ENCODE peak calls at places on chromosomes 6 and 20, in nine cellular contexts. P is cardiac muscle cell; R is glutamatergic neuron; J is fibroblast of mammary gland; W is astrocyte; N is CD8-positive, alpha-beta T cell; F is AG10803; X is fibroblast of lung; I is cardiac fibroblast. D is an unnamed sample.

GRCh38 chr6:118324081-118324480 is 224.0 kb upstream of the PLN start:
- DNase-seq in X (no peak), R (no peak), J (no peak), I (no peak), P (peak), N (no peak), F (no peak), W (no peak), D (no peak)

GRCh38 chr6:131173680-131174079 is 38.4 kb downstream of the AKAP7 start:
- DNase-seq in X (no peak), W (peak), N (no peak), R (no peak), P (no peak), F (peak), J (no peak), I (peak), D (no peak)

GRCh38 chr20:63441136-63441776 is 31.2 kb downstream of the KCNQ2 start:
- DNase-seq in N (peak), J (no peak), X (no peak), P (no peak), I (no peak), R (no peak), F (no peak), W (no peak), D (no peak)

GRCh38 chr6:13101985-13102384 is 226.4 kb downstream of the TBC1D7 start:
- DNase-seq in N (no peak), F (no peak), W (no peak), I (no peak), R (no peak), J (no peak), X (no peak), P (no peak), D (no peak)

GRCh38 chr6:45031601-45032000 is 296.5 kb upstream of the RUNX2 start:
- DNase-seq in P (no peak), W (no peak), R (no peak), J (peak), N (no peak), I (no peak), X (no peak), F (no peak), D (no peak)

GRCh38 chr20:39822667-39823066 is 860.5 kb downstream of the DHX35 start:
- DNase-seq in N (no peak), P (no peak), J (peak), F (peak), W (peak), X (peak), I (peak), R (no peak), D (no peak)

GRCh38 chr20:49501917-49502316 is 19.4 kb upstream of the KCNB1 start:
- DNase-seq in P (no peak), W (peak), J (peak), R (no peak), F (peak), N (no peak), I (peak), X (peak), D (no peak)

GRCh38 chr6:41036601-41037000 is 2.4 kb downstream of the UNC5CL start:
- DNase-seq in R (no peak), F (no peak), N (no peak), P (no peak), I (no peak), W (no peak), J (no peak), X (no peak), D (no peak)

GRCh38 chr6:3527797-3528067 is 70.9 kb upstream of the SLC22A23 start:
- DNase-seq in J (no peak), F (no peak), N (no peak), P (no peak), R (no peak), I (no peak), W (no peak), X (no peak), D (no peak)

GRCh38 chr6:139373928-139374356 is 506 bp downstream of the CITED2 start:
- DNase-seq in F (no peak), X (no peak), J (no peak), P (no peak), N (no peak), R (no peak), W (no peak), I (no peak), D (no peak)

GRCh38 chr6:37057128-37057471 is 51.6 kb downstream of the FGD2 start:
- DNase-seq in X (no peak), N (no peak), P (no peak), R (no peak), I (no peak), W (no peak), J (no peak), F (no peak), D (no peak)

GRCh38 chr6:142531727-142532126 is 229.9 kb downstream of the ADGRG6 start:
- DNase-seq in N (no peak), W (peak), P (no peak), R (no peak), F (no peak), I (no peak), X (no peak), J (no peak), D (no peak)

GRCh38 chr20:38338849-38339520 is 7.3 kb upstream of the LBP start:
- DNase-seq in P (peak), W (no peak), F (no peak), J (peak), X (peak), R (no peak), I (peak), N (no peak), D (peak)

GRCh38 chr6:104064876-104065275 is 794.8 kb downstream of the HACE1 start:
- DNase-seq in W (no peak), R (no peak), F (no peak), N (no peak), J (no peak), P (no peak), I (no peak), X (no peak), D (no peak)

GRCh38 chr6:5125152-5126006 is 40.2 kb downstream of the PPP1R3G start:
- DNase-seq in F (peak), R (no peak), X (peak), N (no peak), I (peak), P (no peak), J (peak), W (peak), D (no peak)

GRCh38 chr20:21259346-21259745 is 43.8 kb upstream of the XRN2 start:
- DNase-seq in R (no peak), J (no peak), W (no peak), I (no peak), X (no peak), F (no peak), P (no peak), N (no peak), D (no peak)

GRCh38 chr6:24251339-24251738 is 106.5 kb downstream of the DCDC2 start:
- DNase-seq in J (no peak), W (no peak), X (no peak), F (no peak), N (no peak), I (no peak), R (no peak), P (no peak), D (no peak)

GRCh38 chr20:10739575-10739974 is 65.8 kb upstream of the JAG1 start:
- DNase-seq in I (peak), N (no peak), P (no peak), F (peak), X (peak), W (no peak), J (no peak), R (no peak), D (no peak)

GRCh38 chr20:7702141-7702540 is 238.1 kb downstream of the HAO1 start:
- DNase-seq in R (no peak), F (no peak), X (peak), N (no peak), W (no peak), J (no peak), P (no peak), I (peak), D (no peak)

GRCh38 chr20:39117486-39117885 is 155.3 kb downstream of the DHX35 start:
- DNase-seq in N (no peak), J (peak), W (peak), R (no peak), X (peak), P (no peak), F (peak), I (peak), D (no peak)

GRCh38 chr20:17498641-17499040 is 32.5 kb downstream of the BFSP1 start:
- DNase-seq in X (no peak), F (no peak), P (no peak), W (no peak), R (no peak), I (no peak), N (no peak), J (no peak), D (no peak)

GRCh38 chr6:36340671-36341454 is 4.2 kb upstream of the BNIP5 start:
- DNase-seq in N (peak), J (peak), I (peak), X (peak), F (peak), W (no peak), P (peak), R (peak), D (peak)

GRCh38 chr6:136429264-136429663 is 121.0 kb downstream of the MAP7 start:
- DNase-seq in R (no peak), P (no peak), F (no peak), J (no peak), N (no peak), W (no peak), X (no peak), I (no peak), D (no peak)

GRCh38 chr20:63734111-63734945 is 2.1 kb upstream of the LIME1 start:
- DNase-seq in I (no peak), J (no peak), W (no peak), P (no peak), N (no peak), R (no peak), X (no peak), F (no peak), D (no peak)

GRCh38 chr6:75334266-75335040 is 49.9 kb upstream of the TMEM30A start:
- DNase-seq in J (peak), N (no peak), R (no peak), I (peak), W (peak), F (peak), X (peak), P (peak), D (peak)

GRCh38 chr6:158621694-158622544 is 22.6 kb downstream of the DYNLT1 start:
- DNase-seq in W (no peak), N (no peak), P (no peak), J (no peak), I (no peak), F (no peak), R (no peak), X (no peak), D (no peak)

GRCh38 chr20:45919536-45919933 is 7.6 kb upstream of the PLTP start:
- DNase-seq in P (no peak), J (peak), W (peak), F (peak), I (peak), R (no peak), N (no peak), X (peak), D (no peak)

GRCh38 chr20:10357061-10357708 is 76.8 kb downstream of the MKKS start:
- DNase-seq in N (no peak), J (peak), X (no peak), F (no peak), P (no peak), I (no peak), W (peak), R (no peak), D (no peak)

GRCh38 chr6:12815884-12816600 is 99.5 kb downstream of the PHACTR1 start:
- DNase-seq in P (no peak), R (no peak), N (no peak), J (no peak), X (no peak), I (no peak), W (peak), F (no peak), D (no peak)

GRCh38 chr6:130945401-130945919 is 117.6 kb downstream of the EPB41L2 start:
- DNase-seq in F (peak), J (no peak), P (no peak), I (peak), X (no peak), R (no peak), W (peak), N (no peak), D (no peak)

GRCh38 chr20:58515240-58516212 is at the start of gene APCDD1L:
- DNase-seq in R (no peak), F (peak), P (no peak), W (peak), J (peak), I (peak), X (peak), N (no peak), D (no peak)

GRCh38 chr6:20182069-20182468 is 30.2 kb downstream of the MBOAT1 start:
- DNase-seq in W (no peak), F (no peak), I (no peak), X (no peak), P (no peak), R (no peak), N (no peak), J (no peak), D (no peak)

GRCh38 chr6:19759117-19759880 is 77.9 kb upstream of the ID4 start:
- DNase-seq in N (no peak), F (peak), I (peak), J (peak), X (peak), R (no peak), W (peak), P (no peak), D (no peak)

GRCh38 chr6:98724537-98724936 is 109.8 kb upstream of the POU3F2 start:
- DNase-seq in J (no peak), I (no peak), N (no peak), X (no peak), P (peak), R (no peak), F (no peak), W (peak), D (no peak)

GRCh38 chr20:6121504-6121903 is 1.3 kb downstream of the FERMT1 start:
- DNase-seq in W (no peak), R (no peak), F (no peak), P (no peak), N (no peak), X (no peak), J (no peak), I (no peak), D (no peak)

GRCh38 chr6:234706-235372 is 57.4 kb upstream of the DUSP22 start:
- DNase-seq in N (no peak), X (no peak), W (no peak), F (no peak), R (no peak), J (no peak), I (no peak), P (no peak), D (no peak)

GRCh38 chr20:7589164-7589563 is 351.1 kb downstream of the HAO1 start:
- DNase-seq in F (no peak), J (no peak), W (no peak), R (no peak), N (no peak), I (no peak), P (no peak), X (no peak), D (no peak)

GRCh38 chr6:168226095-168226781 is 93.3 kb downstream of the DACT2 start:
- DNase-seq in P (no peak), J (no peak), N (no peak), I (peak), F (no peak), X (no peak), R (no peak), W (no peak), D (no peak)

GRCh38 chr6:18392346-18392877 is 5.3 kb downstream of the RNF144B start:
- DNase-seq in X (no peak), N (no peak), W (no peak), R (no peak), J (no peak), P (no peak), F (no peak), I (no peak), D (no peak)
- TF ChIP-seq CTCF in X (no peak), N (no peak), W (no peak), R (no peak), J (no peak), P (no peak), F (no peak), I (no peak), D (no peak)

GRCh38 chr20:44087051-44087856 is 99.7 kb downstream of the JPH2 start:
- DNase-seq in J (no peak), R (no peak), P (no peak), N (no peak), F (no peak), W (no peak), I (no peak), X (no peak), D (no peak)
- TF ChIP-seq CTCF in J (no peak), R (no peak), P (no peak), N (no peak), F (no peak), W (no peak), I (no peak), X (no peak), D (no peak)

DNA sequence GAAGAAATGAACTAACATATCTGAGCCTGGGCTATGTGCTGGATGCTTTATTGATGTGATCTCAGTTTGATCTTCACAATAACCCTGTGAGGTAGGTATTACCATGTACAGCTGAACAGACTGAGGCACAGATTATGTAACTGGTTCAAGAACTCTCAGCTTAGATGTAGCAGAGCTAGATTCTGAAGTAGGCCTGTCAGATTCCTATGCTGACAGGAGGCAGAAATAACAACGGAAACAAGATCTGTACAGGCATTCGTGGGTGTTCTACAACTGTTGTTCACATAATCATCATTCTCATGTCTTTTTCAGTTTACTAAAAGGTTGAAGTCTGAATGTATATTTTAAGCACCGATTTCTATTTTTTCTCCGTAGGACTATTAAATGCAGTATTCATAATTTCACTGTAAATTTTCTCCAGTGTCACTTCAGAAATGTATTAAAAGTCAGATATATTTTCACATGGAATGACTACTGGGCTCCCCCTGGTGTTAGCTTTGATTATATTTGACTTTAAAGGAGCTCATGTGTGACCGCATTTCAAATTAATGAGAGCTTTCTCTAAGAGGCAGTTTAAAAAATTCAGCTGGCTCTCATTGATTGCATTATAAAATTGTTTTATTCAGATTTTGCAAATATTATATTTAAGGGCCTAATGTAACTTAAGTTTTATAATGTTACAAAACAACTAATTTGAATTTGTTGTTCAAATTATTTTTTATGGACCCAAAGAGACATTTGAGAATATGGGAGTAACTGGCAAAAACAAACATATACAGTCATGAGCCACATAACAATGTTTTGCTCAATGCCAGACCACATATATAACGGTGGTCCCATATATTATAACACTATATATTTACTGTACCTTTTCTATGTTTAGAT is 36.4 kb upstream of the SLC17A4 start:
- DNase-seq in J (peak), F (peak), X (peak), W (peak), R (no peak), N (no peak), I (peak), P (peak), D (peak)
- TF ChIP-seq CTCF in J (peak), F (peak), X (peak), W (peak), R (peak), N (peak), I (peak), P (peak), D (peak)

GRCh38 chr20:41746635-41747034 is 128.5 kb upstream of the CHD6 start:
- DNase-seq in R (no peak), J (no peak), F (no peak), P (no peak), X (no peak), N (no peak), W (no peak), I (no peak), D (no peak)
- TF ChIP-seq CTCF in R (no peak), J (no peak), F (peak), P (no peak), X (no peak), N (no peak), W (no peak), I (no peak), D (no peak)

DNA sequence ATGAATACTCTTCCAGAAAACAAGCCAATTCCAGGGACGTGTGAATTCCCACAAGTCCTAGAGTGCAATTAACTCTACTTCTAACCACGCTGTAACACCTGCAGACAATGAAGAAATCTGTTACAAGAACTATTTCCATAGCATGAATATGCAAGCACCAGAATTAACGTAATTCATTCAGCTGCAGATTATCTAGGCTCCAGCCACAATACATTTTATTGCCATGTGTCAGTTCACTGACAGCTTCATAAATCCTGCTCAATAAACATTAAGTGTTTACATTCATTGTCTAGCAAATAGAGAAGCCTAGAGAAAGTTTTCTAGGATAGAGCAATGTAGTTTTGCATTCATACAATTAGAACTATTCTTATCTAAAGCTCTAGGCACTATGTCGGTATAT is 1348.5 kb downstream of the GRIK2 start:
- DNase-seq in F (no peak), R (no peak), N (no peak), X (no peak), P (no peak), J (no peak), I (no peak), W (no peak), D (no peak)
- TF ChIP-seq CTCF in F (no peak), R (no peak), N (no peak), X (no peak), P (no peak), J (no peak), I (no peak), W (no peak), D (no peak)

GRCh38 chr6:83885984-83886383 is 26.5 kb downstream of the CYB5R4 start:
- DNase-seq in F (no peak), X (no peak), R (no peak), N (no peak), P (no peak), J (no peak), W (no peak), I (no peak), D (no peak)

GRCh38 chr6:83883240-83883639 is 23.8 kb downstream of the CYB5R4 start:
- DNase-seq in X (no peak), P (no peak), N (no peak), I (no peak), F (no peak), R (no peak), J (no peak), W (no peak), D (no peak)

GRCh38 chr6:83889625-83890024 is 30.1 kb downstream of the CYB5R4 start:
- DNase-seq in F (no peak), J (no peak), R (no peak), N (no peak), P (no peak), W (no peak), I (no peak), X (no peak), D (no peak)

GRCh38 chr6:83879746-83880145 is 20.3 kb downstream of the CYB5R4 start:
- DNase-seq in R (no peak), I (no peak), J (no peak), P (no peak), X (no peak), N (no peak), F (peak), W (peak), D (no peak)

DNA sequence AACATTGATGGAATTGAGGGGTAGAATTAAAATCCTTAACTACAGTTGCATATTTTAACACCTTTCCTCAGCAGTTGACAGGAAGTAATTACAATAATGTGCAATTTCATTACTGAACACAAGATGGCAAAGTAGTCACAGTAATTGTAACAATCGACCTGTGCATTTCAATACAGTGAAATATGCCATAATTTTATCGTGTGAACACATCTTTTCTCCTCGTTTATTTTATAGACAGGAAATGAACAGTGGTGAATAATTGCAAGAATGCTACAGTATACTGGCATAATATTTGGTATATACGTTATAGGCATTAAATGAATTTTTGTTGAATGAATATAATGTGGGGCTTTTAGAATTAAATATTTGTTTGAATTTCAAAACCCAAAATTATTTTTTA is 25.0 kb downstream of the CYB5R4 start:
- DNase-seq in F (peak), P (peak), R (no peak), J (peak), X (peak), I (peak), N (no peak), W (peak), D (no peak)
- TF ChIP-seq CTCF in F (peak), P (peak), R (peak), J (peak), X (peak), I (peak), N (peak), W (peak), D (peak)

GRCh38 chr6:144152334-144152900 is 2.1 kb downstream of the STX11 start:
- DNase-seq in J (no peak), R (no peak), P (no peak), W (no peak), I (no peak), X (no peak), N (no peak), F (no peak), D (no peak)
- TF ChIP-seq CTCF in J (no peak), R (no peak), P (no peak), W (no peak), I (no peak), X (no peak), N (no peak), F (no peak), D (no peak)

GRCh38 chr6:157281570-157281969 is 41.7 kb downstream of the TMEM242 start:
- DNase-seq in I (no peak), W (no peak), F (peak), R (no peak), X (no peak), N (no peak), P (no peak), J (no peak), D (no peak)
- TF ChIP-seq CTCF in I (peak), W (no peak), F (peak), R (no peak), X (no peak), N (no peak), P (peak), J (no peak), D (no peak)

D was measured in endothelial cell.